ENCODE peak calls at places on chromosome 17, in ten cellular contexts. T is activated CD8-positive, alpha-beta memory T cell treated with anti-CD3 and anti-CD28 coated beads for 1 hour; X is upper lobe of right lung; N is body of pancreas; D is stimulated activated naive CD4-positive, alpha-beta T cell; L is ELR; P is AG09319; Q is retinal pigment epithelial cell; J is stimulated activated naive B cell treated with anti-CD40 and anti-IgM and Interleukin-4, amounts not matched to agents 10 μg/mL and 1 μg/mL and 100 μg/mL, for 72 hours; Y is WTC11. H is an unnamed sample.
A peak's percentile ranks its signal among the peaks of the same experiment; 100 is the strongest.

GRCh38 chr17:13786000-13786598 is 184.4 kb upstream of the HS3ST3A1 start:
- DNase-seq in T (no peak), X (no peak), N (no peak), D (no peak), L (peak; percentile 23), P (peak; percentile 18), Q (no peak), J (no peak), Y (no peak), H (no peak)

GRCh38 chr17:50948711-50949110 is 82.6 kb upstream of the TOB1 start:
- DNase-seq in T (no peak), X (no peak), N (no peak), D (no peak), L (no peak), P (no peak), Q (no peak), J (no peak), Y (no peak), H (no peak)

GRCh38 chr17:71431146-71431545 is 689.7 kb upstream of the SOX9 start:
- DNase-seq in T (no peak), X (no peak), N (no peak), D (no peak), L (no peak), P (no peak), Q (no peak), J (no peak), Y (no peak), H (no peak)

GRCh38 chr17:82252511-82253178 is 20.9 kb downstream of the CSNK1D start:
- DNase-seq in T (no peak), X (no peak), N (no peak), D (no peak), L (no peak), P (no peak), Q (no peak), J (no peak), Y (no peak), H (no peak)

GRCh38 chr17:50281739-50282401 is 7.6 kb downstream of the TMEM92 start:
- DNase-seq in T (no peak), X (no peak), N (no peak), D (no peak), L (no peak), P (no peak), Q (no peak), J (no peak), Y (no peak), H (no peak)

GRCh38 chr17:16484445-16485169 is 7.4 kb downstream of the LRRC75A start:
- DNase-seq in T (no peak), X (no peak), N (no peak), D (no peak), L (no peak), P (no peak), Q (no peak), J (no peak), Y (no peak), H (no peak)

GRCh38 chr17:59914274-59914854 is 21.4 kb downstream of the RPS6KB1 start:
- DNase-seq in T (no peak), X (no peak), N (no peak), D (no peak), L (peak; percentile 72), P (peak; percentile 40), Q (no peak), J (no peak), Y (no peak), H (peak; percentile 29)

GRCh38 chr17:50198026-50198669 is 3.3 kb downstream of the COL1A1 start:
- DNase-seq in T (peak; percentile 30), X (no peak), N (peak; percentile 56), D (peak; percentile 32), L (peak; percentile 89), P (no peak), Q (no peak), J (peak; percentile 56), Y (peak; percentile 64), H (no peak)

GRCh38 chr17:50388728-50389127 is 8.6 kb downstream of the LRRC59 start:
- DNase-seq in T (no peak), X (no peak), N (no peak), D (no peak), L (no peak), P (no peak), Q (no peak), J (no peak), Y (no peak), H (no peak)

GRCh38 chr17:65346166-65346565 is 209.0 kb downstream of the RGS9 start:
- DNase-seq in T (no peak), X (no peak), N (no peak), D (no peak), L (peak; percentile 21), P (no peak), Q (no peak), J (no peak), Y (no peak), H (no peak)

GRCh38 chr17:79038545-79039135 is 14.7 kb downstream of the C1QTNF1 start:
- DNase-seq in T (no peak), X (peak; percentile 35), N (no peak), D (no peak), L (peak; percentile 93), P (peak; percentile 90), Q (no peak), J (no peak), Y (no peak), H (no peak)

GRCh38 chr17:50151937-50152547 is 1.6 kb upstream of the PPP1R9B start:
- DNase-seq in T (no peak), X (peak; percentile 87), N (peak; percentile 88), D (peak; percentile 24), L (peak; percentile 93), P (peak; percentile 52), Q (no peak), J (peak; percentile 48), Y (peak; percentile 82), H (peak; percentile 26)

GRCh38 chr17:39822051-39822450 is 42.1 kb downstream of the IKZF3 start:
- DNase-seq in T (no peak), X (no peak), N (no peak), D (no peak), L (no peak), P (no peak), Q (no peak), J (peak; percentile 55), Y (no peak), H (no peak)

GRCh38 chr17:58200024-58200633 is 7.6 kb downstream of the EPX start:
- DNase-seq in T (peak; percentile 37), X (peak; percentile 78), N (peak; percentile 52), D (peak; percentile 7), L (peak; percentile 75), P (no peak), Q (no peak), J (peak; percentile 47), Y (peak; percentile 83), H (no peak)